ENCODE peak calls at places on chromosome 7, in ten cellular contexts. B is IMR-90, Y is sigmoid colon, D is Peyer's patch, H is transverse colon, J is prostate gland, Z is HCT116, L is A549, X is body of pancreas, Q is heart left ventricle. W is an unnamed sample.

GRCh38 chr7:4683043-4683883 is 1.2 kb downstream of the FOXK1 start:
- DNase-seq in B (no peak), Y (peak; percentile 74), D (peak; percentile 54), H (peak; percentile 47), J (peak; percentile 31), Z (no peak), L (no peak), X (peak; percentile 24), Q (no peak), W (peak; percentile 59)

GRCh38 chr7:77422500-77422899 is 6.4 kb upstream of the GSAP start:
- DNase-seq in B (no peak), Y (no peak), D (no peak), H (no peak), J (no peak), Z (no peak), L (no peak), X (no peak), Q (no peak), W (no peak)

GRCh38 chr7:85776691-85777363 is 590.0 kb upstream of the SEMA3D start:
- DNase-seq in B (no peak), Y (no peak), D (no peak), H (no peak), J (no peak), Z (no peak), L (no peak), X (no peak), Q (no peak), W (no peak)

GRCh38 chr7:15628876-15629275 is 57.6 kb downstream of the MEOX2 start:
- DNase-seq in B (peak; percentile 3), Y (no peak), D (no peak), H (no peak), J (no peak), Z (no peak), L (no peak), X (no peak), Q (no peak), W (no peak)

GRCh38 chr7:44294325-44295069 is 30.9 kb downstream of the CAMK2B start:
- DNase-seq in B (no peak), Y (peak; percentile 28), D (no peak), H (peak; percentile 3), J (no peak), Z (no peak), L (no peak), X (no peak), Q (no peak), W (no peak)

GRCh38 chr7:5477723-5478531 is 54.3 kb upstream of the TNRC18 start:
- DNase-seq in B (no peak), Y (no peak), D (peak; percentile 55), H (no peak), J (no peak), Z (no peak), L (no peak), X (no peak), Q (no peak), W (no peak)

GRCh38 chr7:15461576-15461975 is 100.2 kb downstream of the AGMO start:
- DNase-seq in B (peak; percentile 87), Y (no peak), D (no peak), H (no peak), J (no peak), Z (no peak), L (peak; percentile 9), X (no peak), Q (no peak), W (no peak)

GRCh38 chr7:138865843-138866242 is 67.8 kb upstream of the ATP6V0A4 start:
- DNase-seq in B (no peak), Y (no peak), D (no peak), H (no peak), J (no peak), Z (no peak), L (no peak), X (no peak), Q (no peak), W (no peak)

GRCh38 chr7:46003161-46003560 is 82.1 kb upstream of the IGFBP3 start:
- DNase-seq in B (peak; percentile 31), Y (no peak), D (no peak), H (no peak), J (no peak), Z (no peak), L (no peak), X (no peak), Q (no peak), W (no peak)

GRCh38 chr7:128836729-128837348 is 6.6 kb downstream of the FLNC start:
- DNase-seq in B (no peak), Y (no peak), D (no peak), H (no peak), J (no peak), Z (no peak), L (no peak), X (no peak), Q (no peak), W (no peak)

GRCh38 chr7:132805766-132806165 is 229.5 kb upstream of the PLXNA4 start:
- DNase-seq in B (no peak), Y (no peak), D (no peak), H (no peak), J (no peak), Z (no peak), L (no peak), X (no peak), Q (no peak), W (no peak)
- TF ChIP-seq CTCF in B (no peak), Y (no peak), D (no peak), H (no peak), J (no peak), Z (no peak), L (no peak), X (no peak), Q (no peak), W (no peak)

GRCh38 chr7:156556083-156556482 is 84.5 kb upstream of the RNF32 start:
- DNase-seq in B (no peak), Y (no peak), D (no peak), H (no peak), J (no peak), Z (no peak), L (no peak), X (no peak), Q (no peak), W (no peak)
- H3K4me3 ChIP-seq in B (no peak overlapping the region), Y (no peak overlapping the region), D (no peak overlapping the region), H (no peak overlapping the region), J (no peak overlapping the region), Z (no peak overlapping the region), L (no peak overlapping the region), X (no peak overlapping the region), Q (no peak overlapping the region), W (no peak overlapping the region)

GRCh38 chr7:602341-603141 is 82.9 kb upstream of the PDGFA start:
- DNase-seq in B (no peak), Y (peak; percentile 67), D (peak; percentile 73), H (peak; percentile 21), J (no peak), Z (no peak), L (no peak), X (no peak), Q (peak; percentile 56), W (peak; percentile 52)

GRCh38 chr7:603152-603941 is 83.7 kb upstream of the PDGFA start:
- DNase-seq in B (no peak), Y (no peak), D (peak; percentile 41), H (no peak), J (no peak), Z (no peak), L (no peak), X (no peak), Q (no peak), W (peak; percentile 35)

GRCh38 chr7:600935-601334 is 81.3 kb upstream of the PDGFA start:
- DNase-seq in B (no peak), Y (peak; percentile 52), D (no peak), H (no peak), J (no peak), Z (no peak), L (no peak), X (no peak), Q (peak; percentile 11), W (peak; percentile 44)

GRCh38 chr7:600149-600814 is 80.6 kb upstream of the PDGFA start:
- DNase-seq in B (no peak), Y (peak; percentile 58), D (no peak), H (no peak), J (no peak), Z (no peak), L (no peak), X (no peak), Q (peak; percentile 10), W (no peak)

DNA sequence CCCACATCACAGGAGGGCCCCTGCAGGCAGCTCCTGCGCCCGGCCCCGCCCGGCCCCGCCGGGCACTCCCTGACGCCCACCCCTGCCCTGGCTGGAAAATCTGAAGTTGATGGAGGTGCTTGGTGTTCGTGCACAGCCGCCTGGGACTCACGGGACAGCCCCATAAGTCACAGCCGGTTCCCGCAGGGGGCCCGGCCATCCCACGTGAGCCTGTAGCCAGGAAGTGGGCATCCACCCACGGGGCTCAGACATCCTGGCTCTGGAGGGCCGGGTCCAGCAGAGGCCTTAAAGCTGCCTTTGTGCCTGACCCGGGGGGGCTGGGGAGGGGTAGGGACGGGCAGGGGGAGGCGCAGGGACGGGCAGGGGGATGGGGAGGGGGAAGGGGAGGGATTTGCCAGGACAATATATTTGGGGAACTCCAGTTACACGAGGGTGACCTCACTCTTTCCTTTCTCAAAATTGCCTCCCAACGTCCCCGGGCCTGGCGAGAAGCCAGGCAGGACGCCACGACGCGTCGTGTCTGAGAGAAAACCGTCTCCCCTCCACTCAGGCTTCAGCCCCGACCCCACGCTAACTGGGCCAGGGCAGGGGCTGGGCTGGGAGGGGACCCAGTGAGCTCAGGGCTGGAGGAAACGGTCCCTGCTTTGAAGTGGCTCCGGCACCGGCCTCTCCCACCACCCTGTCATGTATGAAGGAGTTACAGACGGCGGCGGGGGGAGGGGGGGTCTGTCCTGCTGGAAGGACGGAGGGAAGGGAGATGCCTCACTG is 82.1 kb upstream of the PDGFA start:
- DNase-seq in B (peak; percentile 19), Y (peak; percentile 69), D (peak; percentile 57), H (peak; percentile 61), J (no peak), Z (no peak), L (no peak), X (no peak), Q (peak; percentile 73), W (peak; percentile 70)
- TF ChIP-seq POLR2A in B (no peak), Y (no peak), D (no peak), H (no peak), J (no peak), Z (no peak), L (no peak), X (no peak), Q (no peak), W (no peak)

GRCh38 chr7:112571852-112572607 is 91.2 kb downstream of the LSMEM1 start:
- DNase-seq in B (no peak), Y (no peak), D (no peak), H (peak; percentile 27), J (no peak), Z (peak; percentile 7), L (peak; percentile 7), X (no peak), Q (no peak), W (no peak)
- TF ChIP-seq CTCF in B (no peak), Y (no peak), D (peak; percentile 76), H (no peak), J (no peak), Z (peak; percentile 32), L (no peak), X (no peak), Q (peak; percentile 24), W (peak; percentile 25)

W was measured in right lobe of liver.